ENCODE peak calls at places on chromosome 1, in seven cellular contexts. U is cardiac fibroblast, K is GM13977, J is right atrium auricular region, Z is heart right ventricle, A is cardiac muscle cell, Q is GM12865. B is an unnamed sample.

GRCh38 chr1:44677201-44677520 is 2.6 kb downstream of the ARMH1 start:
- DNase-seq in U (peak), K (no peak), J (no peak), Z (no peak), A (no peak), Q (peak), B (no peak)

GRCh38 chr1:60173729-60174128 is 100.2 kb upstream of the C1orf87 start:
- DNase-seq in U (no peak), K (no peak), J (no peak), Z (no peak), A (no peak), Q (no peak), B (no peak)

GRCh38 chr1:37391181-37391949 is 83.0 kb upstream of the ZC3H12A start:
- DNase-seq in U (no peak), K (no peak), J (no peak), Z (no peak), A (no peak), Q (no peak), B (no peak)

GRCh38 chr1:23576338-23577055 is 17.2 kb upstream of the ID3 start:
- DNase-seq in U (no peak), K (no peak), J (no peak), Z (no peak), A (no peak), Q (peak), B (no peak)

GRCh38 chr1:46246548-46247432 is 773 bp upstream of the RAD54L start:
- DNase-seq in U (peak), K (peak), J (peak), Z (peak), A (no peak), Q (peak), B (no peak)

GRCh38 chr1:183218039-183218618 is 32.1 kb downstream of the LAMC2 start:
- DNase-seq in U (no peak), K (no peak), J (peak), Z (peak), A (no peak), Q (no peak), B (no peak)

GRCh38 chr1:41255978-41256377 is 13.9 kb upstream of the SCMH1 start:
- DNase-seq in U (peak), K (no peak), J (no peak), Z (no peak), A (no peak), Q (no peak), B (no peak)

GRCh38 chr1:216566809-216567208 is 143.6 kb upstream of the USH2A start:
- DNase-seq in U (peak), K (no peak), J (no peak), Z (no peak), A (no peak), Q (peak), B (no peak)

GRCh38 chr1:225746361-225747179 is 31.1 kb upstream of the SRP9 start:
- DNase-seq in U (peak), K (no peak), J (peak), Z (peak), A (no peak), Q (no peak), B (no peak)

GRCh38 chr1:119712342-119713038 is 756 bp downstream of the PHGDH start:
- DNase-seq in U (peak), K (peak), J (peak), Z (peak), A (peak), Q (peak), B (peak)

GRCh38 chr1:233714631-233715217 is 100.8 kb downstream of the KCNK1 start:
- DNase-seq in U (no peak), K (no peak), J (no peak), Z (no peak), A (no peak), Q (no peak), B (no peak)

GRCh38 chr1:70195342-70195741 is 10.0 kb downstream of the LRRC40 start:
- DNase-seq in U (no peak), K (no peak), J (no peak), Z (no peak), A (no peak), Q (no peak), B (no peak)

GRCh38 chr1:82377201-82377884 is 576.6 kb downstream of the ADGRL2 start:
- DNase-seq in U (peak), K (no peak), J (no peak), Z (no peak), A (no peak), Q (no peak), B (no peak)

GRCh38 chr1:80498673-80499072 is 1302.1 kb upstream of the ADGRL2 start:
- DNase-seq in U (no peak), K (no peak), J (no peak), Z (no peak), A (no peak), Q (no peak), B (no peak)

GRCh38 chr1:201137579-201138310 is 10.8 kb upstream of the ASCL5 start:
- DNase-seq in U (peak), K (no peak), J (peak), Z (peak), A (no peak), Q (no peak), B (peak)

GRCh38 chr1:17370618-17371017 is 1.4 kb upstream of the PADI6 start:
- DNase-seq in U (no peak), K (no peak), J (no peak), Z (no peak), A (no peak), Q (peak), B (no peak)

GRCh38 chr1:10841059-10841458 is 44.6 kb upstream of the CASZ1 start:
- DNase-seq in U (no peak), K (no peak), J (no peak), Z (no peak), A (no peak), Q (no peak), B (no peak)

GRCh38 chr1:246404078-246404477 is 103.0 kb downstream of the SMYD3 start:
- DNase-seq in U (no peak), K (no peak), J (no peak), Z (no peak), A (no peak), Q (no peak), B (no peak)

GRCh38 chr1:9442266-9442846 is 96.9 kb upstream of the SLC25A33 start:
- DNase-seq in U (peak), K (no peak), J (no peak), Z (no peak), A (no peak), Q (no peak), B (no peak)

GRCh38 chr1:117664314-117664713 is 58.5 kb downstream of the TENT5C start:
- DNase-seq in U (no peak), K (peak), J (no peak), Z (no peak), A (no peak), Q (peak), B (no peak)

GRCh38 chr1:8702121-8702520 is 115.3 kb downstream of the RERE start:
- DNase-seq in U (peak), K (peak), J (no peak), Z (no peak), A (peak), Q (peak), B (no peak)

GRCh38 chr1:18965206-18966173 is 9.0 kb upstream of the IFFO2 start:
- DNase-seq in U (peak), K (no peak), J (no peak), Z (no peak), A (no peak), Q (peak), B (no peak)

GRCh38 chr1:15075175-15075574 is 78.4 kb upstream of the TMEM51 start:
- DNase-seq in U (no peak), K (no peak), J (no peak), Z (no peak), A (no peak), Q (no peak), B (no peak)

GRCh38 chr1:61853545-61853944 is 111.3 kb downstream of the PATJ start:
- DNase-seq in U (peak), K (no peak), J (no peak), Z (no peak), A (no peak), Q (no peak), B (peak)

GRCh38 chr1:111332190-111332589 is 41.5 kb downstream of the CHIA start:
- DNase-seq in U (no peak), K (no peak), J (no peak), Z (no peak), A (no peak), Q (peak), B (no peak)

GRCh38 chr1:33706634-33707255 is 157.1 kb upstream of the HMGB4 start:
- DNase-seq in U (no peak), K (no peak), J (peak), Z (no peak), A (no peak), Q (no peak), B (no peak)

GRCh38 chr1:234505774-234506114 is 26.8 kb upstream of the TARBP1 start:
- DNase-seq in U (peak), K (no peak), J (no peak), Z (no peak), A (no peak), Q (no peak), B (peak)

GRCh38 chr1:207626972-207627337 is 18.0 kb upstream of the CR1L start:
- DNase-seq in U (no peak), K (no peak), J (no peak), Z (no peak), A (no peak), Q (no peak), B (no peak)

GRCh38 chr1:218345673-218346390 is 696 bp downstream of the TGFB2 start:
- DNase-seq in U (peak), K (peak), J (peak), Z (peak), A (peak), Q (peak), B (no peak)

GRCh38 chr1:39833121-39833520 is 44.5 kb upstream of the BMP8B start:
- DNase-seq in U (no peak), K (no peak), J (no peak), Z (no peak), A (no peak), Q (no peak), B (no peak)

GRCh38 chr1:99980928-99981327 is 11.1 kb downstream of the SLC35A3 start:
- DNase-seq in U (no peak), K (no peak), J (no peak), Z (no peak), A (no peak), Q (no peak), B (no peak)

GRCh38 chr1:65791860-65792670 is 630 bp upstream of the PDE4B start:
- DNase-seq in U (peak), K (no peak), J (no peak), Z (peak), A (peak), Q (no peak), B (no peak)

GRCh38 chr1:169163059-169163458 is 56.6 kb downstream of the ATP1B1 start:
- DNase-seq in U (peak), K (no peak), J (no peak), Z (no peak), A (no peak), Q (peak), B (no peak)

GRCh38 chr1:58883037-58883887 is 99.4 kb upstream of the JUN start:
- DNase-seq in U (peak), K (no peak), J (peak), Z (peak), A (no peak), Q (no peak), B (peak)

GRCh38 chr1:234836045-234836681 is 226.2 kb upstream of the IRF2BP2 start:
- DNase-seq in U (no peak), K (no peak), J (no peak), Z (no peak), A (no peak), Q (no peak), B (no peak)

GRCh38 chr1:209473023-209473422 is 110.5 kb upstream of the CAMK1G start:
- DNase-seq in U (no peak), K (no peak), J (no peak), Z (no peak), A (no peak), Q (no peak), B (no peak)

GRCh38 chr1:182869241-182869666 is 30.1 kb downstream of the DHX9 start:
- DNase-seq in U (no peak), K (no peak), J (no peak), Z (no peak), A (no peak), Q (no peak), B (no peak)

GRCh38 chr1:243477676-243478075 is 221.8 kb downstream of the SDCCAG8 start:
- DNase-seq in U (peak), K (no peak), J (no peak), Z (no peak), A (no peak), Q (no peak), B (no peak)

GRCh38 chr1:243473281-243474210 is 217.7 kb downstream of the SDCCAG8 start:
- DNase-seq in U (peak), K (peak), J (no peak), Z (no peak), A (no peak), Q (no peak), B (no peak)

GRCh38 chr1:243474384-243474851 is 218.6 kb downstream of the SDCCAG8 start:
- DNase-seq in U (no peak), K (peak), J (no peak), Z (no peak), A (no peak), Q (no peak), B (no peak)

GRCh38 chr1:243475966-243476365 is 220.1 kb downstream of the SDCCAG8 start:
- DNase-seq in U (peak), K (peak), J (no peak), Z (no peak), A (peak), Q (no peak), B (no peak)

DNA sequence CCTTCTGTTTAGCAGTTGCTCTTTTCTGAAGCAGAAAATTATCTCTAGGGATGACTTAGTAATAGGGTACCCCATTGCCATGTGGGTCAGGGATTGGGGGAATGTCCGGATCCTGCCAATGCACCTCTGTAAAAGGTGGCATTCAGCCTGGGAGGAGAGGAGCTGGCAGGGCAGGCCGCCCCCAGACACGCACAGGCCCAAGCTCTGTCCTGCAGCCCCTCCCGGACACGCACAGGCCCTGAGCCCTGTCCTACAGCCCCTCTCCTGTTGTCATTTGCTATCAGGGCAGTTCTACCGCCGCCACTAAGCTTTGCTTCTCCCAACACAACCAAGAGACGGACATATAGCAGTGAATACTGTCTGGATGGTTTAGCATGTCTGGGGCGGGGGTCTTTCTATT is 219.1 kb downstream of the SDCCAG8 start:
- DNase-seq in U (no peak), K (no peak), J (no peak), Z (no peak), A (no peak), Q (no peak), B (no peak)
- TF ChIP-seq CTCF in U (no peak), K (no peak), J (no peak), Z (no peak), A (no peak), Q (no peak), B (no peak)

GRCh38 chr1:220904861-220905260 is 25.6 kb downstream of the HLX start:
- DNase-seq in U (no peak), K (no peak), J (no peak), Z (no peak), A (no peak), Q (no peak), B (no peak)

GRCh38 chr1:220905650-220906560 is 26.7 kb downstream of the HLX start:
- DNase-seq in U (no peak), K (no peak), J (no peak), Z (no peak), A (no peak), Q (no peak), B (no peak)

GRCh38 chr1:220906561-220907334 is 27.5 kb downstream of the HLX start:
- DNase-seq in U (peak), K (no peak), J (no peak), Z (no peak), A (no peak), Q (no peak), B (no peak)

GRCh38 chr1:220910021-220910420 is 30.8 kb downstream of the HLX start:
- DNase-seq in U (no peak), K (no peak), J (no peak), Z (no peak), A (no peak), Q (no peak), B (no peak)

GRCh38 chr1:220908757-220909156 is 29.5 kb downstream of the HLX start:
- DNase-seq in U (peak), K (peak), J (no peak), Z (no peak), A (no peak), Q (peak), B (no peak)
- TF ChIP-seq CTCF in U (peak), K (peak), J (peak), Z (peak), A (peak), Q (peak), B (peak)

GRCh38 chr1:147545133-147545532 is 3.8 kb downstream of the BCL9 start:
- DNase-seq in U (peak), K (no peak), J (no peak), Z (no peak), A (no peak), Q (peak), B (no peak)

GRCh38 chr1:147549526-147549925 is 8.2 kb downstream of the BCL9 start:
- DNase-seq in U (no peak), K (no peak), J (no peak), Z (no peak), A (no peak), Q (no peak), B (no peak)

GRCh38 chr1:147551036-147551435 is 9.7 kb downstream of the BCL9 start:
- DNase-seq in U (no peak), K (no peak), J (no peak), Z (no peak), A (no peak), Q (no peak), B (no peak)

GRCh38 chr1:147550302-147550937 is 9.1 kb downstream of the BCL9 start:
- DNase-seq in U (no peak), K (no peak), J (no peak), Z (no peak), A (no peak), Q (no peak), B (no peak)

GRCh38 chr1:147547065-147547464 is 5.8 kb downstream of the BCL9 start:
- DNase-seq in U (no peak), K (no peak), J (no peak), Z (no peak), A (no peak), Q (no peak), B (no peak)
- TF ChIP-seq CTCF in U (no peak), K (no peak), J (no peak), Z (no peak), A (no peak), Q (no peak), B (no peak)

DNA sequence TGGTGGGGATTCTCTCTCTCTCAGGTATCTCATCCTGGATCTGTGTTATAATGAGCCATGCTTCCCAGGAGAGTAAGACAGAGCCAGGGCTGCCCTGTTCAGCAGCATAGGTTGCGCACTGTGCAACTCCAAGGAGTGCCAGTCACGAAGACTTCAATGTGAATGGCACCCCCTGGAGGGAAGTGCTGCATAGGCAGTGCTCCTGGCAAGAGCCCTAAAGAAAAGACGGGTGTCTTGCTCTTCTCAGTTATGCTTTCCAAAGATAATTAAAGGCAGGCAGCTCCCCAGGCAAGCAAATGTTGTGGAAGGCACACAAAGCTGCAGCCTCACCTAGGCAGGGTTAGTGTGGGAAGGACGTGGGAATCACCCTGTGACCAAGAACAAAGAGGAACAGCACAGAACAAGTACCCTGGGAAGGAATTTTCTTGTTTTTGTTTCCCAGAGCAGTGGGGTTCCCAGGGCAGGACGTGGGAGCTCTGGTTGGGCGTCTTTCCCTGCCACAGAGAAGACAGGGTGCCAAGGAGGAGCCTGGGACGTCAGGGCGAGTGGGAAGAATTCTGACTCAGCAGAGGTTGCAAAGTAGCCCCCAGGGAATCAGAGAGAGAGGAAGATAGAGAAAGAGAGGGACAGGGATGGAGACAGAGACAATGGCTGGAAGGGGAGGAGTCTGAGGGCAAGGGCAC is 120.9 kb downstream of the KCNN3 start:
- DNase-seq in U (peak), K (no peak), J (no peak), Z (no peak), A (no peak), Q (peak), B (no peak)
- TF ChIP-seq CTCF in U (peak), K (peak), J (peak), Z (no peak), A (peak), Q (peak), B (peak)

DNA sequence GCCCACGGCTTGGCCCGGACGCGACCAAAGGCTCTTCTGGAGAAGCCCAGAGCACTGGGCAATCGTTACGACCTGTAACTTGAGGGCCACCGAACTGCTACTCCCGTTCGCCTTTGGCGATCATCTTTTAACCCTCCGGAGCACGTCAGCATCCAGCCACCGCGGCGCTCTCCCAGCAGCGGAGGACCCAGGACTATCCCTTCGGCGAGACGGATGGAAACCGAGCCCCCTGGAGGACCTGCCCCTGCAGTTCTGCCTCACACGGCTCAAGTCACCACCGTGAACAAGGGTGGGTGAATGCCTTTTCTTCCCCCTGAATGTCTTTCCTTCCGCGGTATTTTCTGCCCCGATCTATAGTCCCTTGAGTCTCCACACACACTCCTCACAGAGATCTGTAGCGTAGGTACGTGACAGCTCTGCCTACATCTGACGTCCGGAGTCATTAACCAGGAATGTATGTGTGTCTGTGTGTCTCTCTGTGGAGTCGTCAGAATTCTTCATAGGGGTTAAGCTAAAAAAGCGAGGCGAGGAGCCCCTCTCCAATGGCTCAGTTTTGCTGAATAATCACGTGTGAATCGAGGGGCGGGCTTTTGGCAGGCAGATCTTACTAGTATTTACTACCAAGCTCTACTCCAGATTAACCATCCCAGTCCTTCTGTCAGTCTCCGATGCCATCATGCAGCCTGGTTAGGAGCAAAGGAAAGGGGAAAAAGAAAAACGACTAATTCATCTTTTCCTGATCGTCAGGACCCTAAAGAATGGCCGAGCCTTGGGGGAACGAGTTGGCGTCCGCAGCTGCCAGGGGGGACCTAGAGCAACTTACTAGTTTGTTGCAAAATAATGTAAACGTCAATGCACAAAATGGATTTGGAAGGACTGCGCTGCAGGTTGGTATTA is at the start of gene CDKN2C:
- DNase-seq in U (peak), K (peak), J (peak), Z (peak), A (peak), Q (peak), B (peak)
- TF ChIP-seq CTCF in U (peak), K (no peak), J (no peak), Z (no peak), A (peak), Q (no peak), B (no peak)

B was measured in AG09319.